ENCODE peak calls at places on chromosome 18, in ten cellular contexts. A, Q, F, R, E, S, U, B, C and Z are unnamed samples.

GRCh38 chr18:35477497-35477896 is 20.3 kb downstream of the INO80C start:
- DNase-seq in A (no peak), Q (no peak), F (no peak), R (no peak), E (no peak), S (no peak), U (no peak), B (no peak), C (no peak), Z (no peak)

GRCh38 chr18:49360582-49360981 is 99.9 kb downstream of the DYM start:
- DNase-seq in A (no peak), Q (no peak), F (no peak), R (no peak), E (no peak), S (no peak), U (no peak), B (no peak), C (no peak), Z (no peak)

GRCh38 chr18:76386071-76386470 is 109.0 kb downstream of the ZNF516 start:
- DNase-seq in A (no peak), Q (no peak), F (no peak), R (peak; percentile 23), E (no peak), S (no peak), U (no peak), B (no peak), C (peak; percentile 43), Z (no peak)

GRCh38 chr18:66497351-66497750 is 106.5 kb downstream of the CDH19 start:
- DNase-seq in A (no peak), Q (no peak), F (no peak), R (no peak), E (no peak), S (no peak), U (no peak), B (no peak), C (no peak), Z (no peak)

GRCh38 chr18:11178951-11179549 is 29.7 kb upstream of the PIEZO2 start:
- DNase-seq in A (no peak), Q (no peak), F (no peak), R (no peak), E (no peak), S (peak; percentile 50), U (no peak), B (no peak), C (no peak), Z (no peak)

GRCh38 chr18:54812885-54813284 is 15.4 kb upstream of the RAB27B start:
- DNase-seq in A (no peak), Q (no peak), F (no peak), R (no peak), E (no peak), S (no peak), U (no peak), B (no peak), C (no peak), Z (no peak)

GRCh38 chr18:60466671-60467070 is 94.1 kb upstream of the MC4R start:
- DNase-seq in A (no peak), Q (no peak), F (no peak), R (no peak), E (no peak), S (no peak), U (no peak), B (no peak), C (no peak), Z (no peak)

GRCh38 chr18:23828426-23828825 is 139.2 kb downstream of the LAMA3 start:
- DNase-seq in A (peak; percentile 23), Q (peak; percentile 67), F (no peak), R (no peak), E (peak; percentile 85), S (no peak), U (no peak), B (peak; percentile 17), C (no peak), Z (no peak)

GRCh38 chr18:74836296-74837139 is 238.8 kb downstream of the ZNF407 start:
- DNase-seq in A (peak; percentile 72), Q (no peak), F (no peak), R (peak; percentile 38), E (no peak), S (no peak), U (no peak), B (no peak), C (peak; percentile 70), Z (peak; percentile 25)

GRCh38 chr18:49008156-49008555 is 57.4 kb upstream of the SMAD7 start:
- DNase-seq in A (no peak), Q (no peak), F (no peak), R (no peak), E (no peak), S (no peak), U (no peak), B (no peak), C (no peak), Z (no peak)

GRCh38 chr18:51278045-51278649 is 80.7 kb upstream of the MEX3C start:
- DNase-seq in A (peak; percentile 47), Q (peak; percentile 57), F (no peak), R (peak; percentile 35), E (peak; percentile 35), S (no peak), U (peak; percentile 2), B (no peak), C (no peak), Z (peak; percentile 83)

GRCh38 chr18:50611529-50611941 is 51.6 kb downstream of the MAPK4 start:
- DNase-seq in A (peak; percentile 50), Q (no peak), F (no peak), R (no peak), E (no peak), S (no peak), U (no peak), B (no peak), C (no peak), Z (no peak)

GRCh38 chr18:39051013-39051412 is 1485.4 kb upstream of the CELF4 start:
- DNase-seq in A (no peak), Q (no peak), F (no peak), R (no peak), E (no peak), S (no peak), U (no peak), B (no peak), C (no peak), Z (no peak)

GRCh38 chr18:2857491-2858063 is 10.8 kb downstream of the EMILIN2 start:
- DNase-seq in A (no peak), Q (no peak), F (no peak), R (peak; percentile 52), E (peak; percentile 76), S (peak; percentile 61), U (no peak), B (peak; percentile 97), C (peak; percentile 92), Z (no peak)

GRCh38 chr18:35713545-35713944 is 132.0 kb downstream of the GALNT1 start:
- DNase-seq in A (no peak), Q (no peak), F (no peak), R (no peak), E (no peak), S (no peak), U (no peak), B (no peak), C (no peak), Z (no peak)

GRCh38 chr18:26386002-26386401 is 159.8 kb downstream of the TAF4B start:
- DNase-seq in A (peak; percentile 65), Q (no peak), F (no peak), R (no peak), E (no peak), S (no peak), U (no peak), B (no peak), C (no peak), Z (no peak)
- TF ChIP-seq POLR2AphosphoS5 in A (no peak), Q (no peak), F (no peak), R (no peak), E (no peak), S (no peak), U (no peak), B (no peak), C (no peak), Z (no peak)

GRCh38 chr18:4007846-4008245 is 447.3 kb downstream of the DLGAP1 start:
- DNase-seq in A (no peak), Q (no peak), F (no peak), R (no peak), E (no peak), S (no peak), U (no peak), B (no peak), C (no peak), Z (no peak)

GRCh38 chr18:3998698-3999333 is 456.3 kb downstream of the DLGAP1 start:
- DNase-seq in A (peak; percentile 14), Q (peak; percentile 43), F (no peak), R (no peak), E (peak; percentile 15), S (no peak), U (no peak), B (no peak), C (no peak), Z (peak; percentile 70)

DNA sequence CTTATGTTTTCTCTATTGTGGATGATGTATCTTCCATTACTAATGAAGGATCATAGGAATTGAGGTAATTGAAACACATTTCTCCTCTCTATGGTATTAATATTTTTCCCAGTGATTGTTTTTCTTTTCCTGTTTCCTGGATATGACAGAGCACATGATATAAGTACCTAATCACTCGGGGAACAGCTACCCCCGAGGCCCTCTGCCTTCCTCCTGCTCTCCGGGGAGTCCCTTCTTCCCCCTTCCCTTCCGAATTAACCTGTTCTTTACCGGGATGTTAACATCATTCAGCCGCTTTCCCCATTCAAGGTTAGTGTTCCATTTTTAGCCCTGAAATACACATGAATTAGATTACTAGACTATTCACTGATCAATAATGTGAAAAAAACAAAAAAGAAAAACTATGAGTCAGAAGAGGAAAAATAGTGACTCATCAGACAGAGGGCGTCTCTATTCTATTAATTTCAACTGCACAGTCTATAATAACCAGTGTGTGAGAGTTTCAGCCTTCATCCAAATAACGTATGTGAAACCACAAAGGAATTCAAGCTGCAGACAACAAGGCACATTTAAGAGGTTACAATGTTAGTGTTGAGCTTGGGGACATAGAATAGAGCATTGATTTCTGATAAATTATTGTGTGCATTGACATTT is 450.8 kb downstream of the DLGAP1 start:
- DNase-seq in A (no peak), Q (peak; percentile 16), F (no peak), R (no peak), E (no peak), S (no peak), U (no peak), B (no peak), C (no peak), Z (no peak)
- TF ChIP-seq POLR2AphosphoS5 in A (no peak), Q (no peak), F (no peak), R (no peak), E (no peak), S (no peak), U (no peak), B (no peak), C (no peak), Z (no peak)

DNA sequence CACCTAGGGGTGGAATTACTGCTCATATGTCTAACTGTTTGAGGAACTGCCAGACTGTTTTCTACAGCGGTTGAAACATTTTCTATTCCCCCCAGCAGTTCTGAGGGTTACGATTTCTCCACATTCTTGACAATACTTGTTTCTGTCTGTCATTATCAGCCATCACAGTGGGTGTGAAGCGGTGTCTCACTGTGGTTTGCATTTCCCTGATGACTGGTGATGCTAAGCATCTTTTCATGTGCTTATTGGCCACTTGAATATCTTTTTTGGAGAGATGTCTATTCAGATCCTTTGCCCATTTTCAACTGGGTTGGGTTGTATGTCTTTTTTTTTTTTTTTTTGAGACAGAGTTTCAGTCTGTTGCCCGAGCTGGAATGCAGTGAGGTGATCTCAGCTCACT is 63.0 kb downstream of the ADNP2 start:
- DNase-seq in A (no peak), Q (no peak), F (no peak), R (no peak), E (no peak), S (no peak), U (no peak), B (no peak), C (no peak), Z (no peak)
- TF ChIP-seq POLR2AphosphoS5 in A (no peak), Q (no peak), F (no peak), R (no peak), E (no peak), S (no peak), U (no peak), B (no peak), C (no peak), Z (no peak)

GRCh38 chr18:47893939-47894699 is 36.3 kb downstream of the SMAD2 start:
- DNase-seq in A (no peak), Q (no peak), F (no peak), R (no peak), E (no peak), S (no peak), U (no peak), B (no peak), C (no peak), Z (no peak)
- TF ChIP-seq POLR2AphosphoS5 in A (no peak), Q (no peak), F (no peak), R (no peak), E (no peak), S (no peak), U (no peak), B (no peak), C (no peak), Z (no peak)